ENCODE peak calls at places on chromosomes 4 and X, in six cellular contexts. C is GM12878, X is HCT116, E is HepG2, O is SK-N-SH, Z is H1. K is an unnamed sample. For H3K4me1, the result is how much of the 10 kb centered on the place peaks cover.

GRCh38 chr4:185369729-185370128 is 26.0 kb downstream of the LRP2BP start:
- DNase-seq in C (no peak), X (no peak), E (no peak), O (no peak), Z (no peak), K (no peak)

GRCh38 chr4:38050560-38051350 is 90.6 kb downstream of the PTTG2 start:
- DNase-seq in C (no peak), X (no peak), E (no peak), O (no peak), Z (no peak), K (no peak)

GRCh38 chr4:52957791-52958190 is 95.7 kb downstream of the RASL11B start:
- DNase-seq in C (no peak), X (no peak), E (no peak), O (no peak), Z (no peak), K (no peak)

GRCh38 chr4:65668201-65669007 is 1.9 kb downstream of the EPHA5 start:
- DNase-seq in C (no peak), X (no peak), E (no peak), O (peak), Z (peak), K (no peak)

GRCh38 chrX:134542485-134542884 is 82.5 kb downstream of the HPRT1 start:
- DNase-seq in C (no peak), X (no peak), E (no peak), O (no peak), Z (no peak), K (no peak)

GRCh38 chrX:39848900-39849299 is 248.9 kb downstream of the BCOR start:
- DNase-seq in C (no peak), X (no peak), E (no peak), O (no peak), Z (no peak), K (no peak)

GRCh38 chr4:40550900-40551546 is 78.6 kb downstream of the RBM47 start:
- DNase-seq in C (peak), X (peak), E (peak), O (no peak), Z (no peak), K (no peak)

GRCh38 chrX:72021975-72022374 is 109.7 kb downstream of the RTL5 start:
- DNase-seq in C (no peak), X (no peak), E (no peak), O (no peak), Z (peak), K (no peak)

GRCh38 chrX:134673123-134673522 is 14.9 kb upstream of the PLAC1 start:
- DNase-seq in C (no peak), X (no peak), E (no peak), O (no peak), Z (no peak), K (no peak)

GRCh38 chr4:165190591-165191212 is 16.7 kb upstream of the KLHL2 start:
- DNase-seq in C (no peak), X (no peak), E (no peak), O (no peak), Z (no peak), K (no peak)

GRCh38 chrX:46251755-46252154 is 293.5 kb downstream of the ZNF674 start:
- DNase-seq in C (no peak), X (no peak), E (peak), O (no peak), Z (no peak), K (no peak)
- TF ChIP-seq YY1 in C (no peak), X (no peak), E (no peak), O (no peak), Z (no peak), K (no peak)

GRCh38 chrX:47515941-47516649 is 33.1 kb upstream of the ZNF41 start:
- DNase-seq in C (no peak), X (no peak), E (no peak), O (no peak), Z (no peak), K (no peak)

GRCh38 chrX:47518105-47518504 is 35.1 kb upstream of the ZNF41 start:
- DNase-seq in C (no peak), X (no peak), E (peak), O (no peak), Z (no peak), K (no peak)

GRCh38 chrX:47513697-47514085 is 30.7 kb upstream of the ZNF41 start:
- DNase-seq in C (no peak), X (no peak), E (no peak), O (no peak), Z (no peak), K (no peak)

DNA sequence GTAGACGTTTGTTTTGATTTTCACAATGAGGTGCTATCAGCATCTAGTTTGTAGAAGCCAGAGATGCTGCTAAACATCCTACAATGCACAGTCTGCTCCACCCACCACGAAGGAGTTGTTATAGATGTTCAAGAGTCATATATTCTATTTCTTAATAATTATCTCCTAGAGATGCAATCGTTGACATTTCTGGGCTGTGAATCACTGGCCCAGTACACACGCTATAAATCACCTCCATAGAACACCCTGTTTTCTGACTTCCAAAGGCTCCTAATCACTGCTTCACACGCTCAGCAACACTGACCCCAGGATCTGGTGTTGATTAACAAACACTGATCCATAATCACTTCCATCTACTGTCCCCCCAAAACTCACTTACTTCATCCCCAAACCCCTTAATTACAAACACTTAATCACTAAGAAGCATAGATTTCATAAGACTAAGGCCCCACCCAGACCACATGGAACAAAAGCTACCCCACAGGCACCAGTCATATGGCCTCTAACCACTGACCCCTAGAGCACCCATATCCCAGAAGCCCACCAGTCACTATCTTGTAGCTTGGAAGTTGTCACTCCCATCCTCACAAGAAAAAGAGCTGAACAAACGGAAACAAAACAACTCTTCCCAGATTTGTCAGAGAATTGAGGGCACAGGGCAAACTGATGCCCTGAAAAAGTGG is 31.7 kb upstream of the ZNF41 start:
- DNase-seq in C (no peak), X (no peak), E (no peak), O (no peak), Z (no peak), K (no peak)
- H3K9ac ChIP-seq in C (no peak), X (no peak), E (no peak), O (no peak), Z (no peak), K (no peak)

GRCh38 chrX:12895856-12896255 is 10.6 kb upstream of the TLR8 start:
- DNase-seq in C (no peak), X (no peak), E (no peak), O (no peak), Z (no peak), K (no peak)
- H3K4me1 ChIP-seq in C (under half), X (under half), E (under half), O (under half), Z (under half), K (under half)

GRCh38 chr4:76195326-76195725 is 18.3 kb downstream of the SCARB2 start:
- DNase-seq in C (no peak), X (no peak), E (no peak), O (no peak), Z (no peak), K (no peak)

GRCh38 chr4:76197971-76198410 is 15.6 kb downstream of the SCARB2 start:
- DNase-seq in C (no peak), X (no peak), E (no peak), O (peak), Z (no peak), K (no peak)

GRCh38 chr4:76197001-76197743 is 16.5 kb downstream of the SCARB2 start:
- DNase-seq in C (no peak), X (no peak), E (no peak), O (no peak), Z (no peak), K (no peak)

GRCh38 chr4:76192221-76192620 is 21.4 kb downstream of the SCARB2 start:
- DNase-seq in C (no peak), X (no peak), E (no peak), O (no peak), Z (no peak), K (no peak)

GRCh38 chr4:76194325-76194724 is 19.3 kb downstream of the SCARB2 start:
- DNase-seq in C (no peak), X (no peak), E (no peak), O (no peak), Z (no peak), K (no peak)
- TF ChIP-seq YY1 in C (no peak), X (no peak), E (no peak), O (no peak), Z (no peak), K (no peak)

DNA sequence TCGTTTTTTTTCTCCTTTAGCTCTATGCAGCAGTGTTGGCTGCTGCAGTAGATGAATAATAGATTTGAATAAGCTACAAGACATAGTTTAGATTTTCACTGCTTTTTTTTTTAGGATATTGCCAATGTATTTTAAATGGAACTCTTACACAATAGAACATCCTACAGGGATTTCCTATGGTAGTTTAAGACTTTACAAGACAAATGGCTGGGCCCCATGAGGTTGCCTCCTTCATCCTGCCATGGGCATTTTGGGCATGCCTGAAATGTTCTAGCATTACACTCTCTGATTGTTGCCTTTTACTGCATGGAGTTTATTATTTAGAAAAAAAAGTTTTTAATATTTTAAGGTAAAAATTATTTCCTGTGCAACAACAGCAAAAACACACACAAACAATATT is 74.5 kb downstream of the MID1 start:
- DNase-seq in C (no peak), X (no peak), E (no peak), O (no peak), Z (no peak), K (peak)
- H3K9ac ChIP-seq in C (no peak), X (no peak), E (no peak), O (no peak), Z (no peak), K (no peak)

GRCh38 chr4:168629561-168629960 is 132.7 kb downstream of the PALLD start:
- DNase-seq in C (no peak), X (no peak), E (no peak), O (no peak), Z (no peak), K (no peak)
- H3K4me1 ChIP-seq in C (under half), X (half or more), E (under half), O (under half), Z (under half), K (under half)

GRCh38 chrX:479273-479981 is 92.7 kb upstream of the PPP2R3B start:
- DNase-seq in C (no peak), X (no peak), E (no peak), O (no peak), Z (no peak), K (no peak)

GRCh38 chrX:476724-477075 is 90.0 kb upstream of the PPP2R3B start:
- DNase-seq in C (no peak), X (no peak), E (no peak), O (no peak), Z (no peak), K (no peak)

GRCh38 chrX:480861-481417 is 94.2 kb upstream of the PPP2R3B start:
- DNase-seq in C (no peak), X (no peak), E (no peak), O (no peak), Z (no peak), K (no peak)

GRCh38 chrX:477441-478012 is 90.8 kb upstream of the PPP2R3B start:
- DNase-seq in C (no peak), X (no peak), E (no peak), O (no peak), Z (no peak), K (no peak)

DNA sequence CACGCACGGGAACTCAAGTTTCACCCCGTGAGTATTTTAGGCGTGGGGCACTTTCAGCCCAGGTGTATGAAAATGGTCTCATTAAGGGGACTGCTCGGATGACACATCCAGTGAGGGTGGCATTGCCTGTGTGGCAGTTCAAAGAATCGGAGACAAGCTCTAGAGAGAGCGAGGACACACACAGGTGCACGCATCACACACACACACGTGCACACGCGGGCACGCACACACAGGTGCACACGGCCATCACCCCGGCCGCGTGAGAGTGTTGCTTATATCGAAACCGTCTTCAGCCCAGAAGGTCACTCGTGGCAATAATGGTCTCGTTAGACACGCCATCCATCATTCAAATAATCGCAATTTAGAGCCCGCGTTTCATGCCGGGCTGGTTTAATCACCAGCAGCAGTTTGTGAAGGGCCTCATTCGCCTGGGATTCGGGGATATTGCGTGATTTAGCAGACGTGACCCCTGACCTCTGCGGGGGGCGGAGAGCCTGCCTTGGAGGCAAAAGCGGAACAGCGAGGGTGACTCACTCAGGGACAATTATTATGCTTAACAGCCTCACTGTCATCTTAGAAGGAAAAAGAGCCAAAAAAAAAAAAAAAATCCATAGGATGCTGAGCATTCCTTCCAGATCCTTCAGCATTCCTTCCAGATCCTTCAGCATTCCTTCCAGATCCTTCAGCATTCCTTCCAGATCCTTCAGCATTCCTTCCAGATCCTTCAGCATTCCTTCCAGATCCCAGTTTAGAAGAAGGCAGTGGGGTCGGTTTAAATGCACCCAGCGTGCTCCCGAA is 89.4 kb upstream of the PPP2R3B start:
- DNase-seq in C (no peak), X (no peak), E (no peak), O (no peak), Z (no peak), K (no peak)
- TF ChIP-seq YY1 in C (no peak), X (no peak), E (no peak), O (no peak), Z (no peak), K (no peak)